ENCODE peak calls at places on chromosomes 6 and 20, in four cellular contexts. U, Y, T and M are unnamed samples.

GRCh38 chr6:89859744-89860143 is 30.1 kb downstream of the CASP8AP2 start:
- DNase-seq in T (no peak), U (no peak), Y (no peak), M (no peak)

GRCh38 chr6:63807056-63807455 is 171.5 kb downstream of the PHF3 start:
- DNase-seq in U (no peak), Y (no peak), T (no peak), M (no peak)

GRCh38 chr6:124867126-124867525 is 95.1 kb upstream of the RNF217 start:
- DNase-seq in T (no peak), Y (no peak), U (no peak), M (no peak)

GRCh38 chr6:137341721-137342195 is 122.6 kb upstream of the IFNGR1 start:
- DNase-seq in Y (no peak), U (no peak), T (no peak), M (no peak)

GRCh38 chr6:155158044-155158843 is 105.6 kb upstream of the CLDN20 start:
- DNase-seq in Y (no peak), T (no peak), U (no peak), M (no peak)

GRCh38 chr6:125598422-125598821 is 151.0 kb upstream of the HEY2 start:
- DNase-seq in T (no peak), Y (peak), U (peak), M (no peak)

GRCh38 chr20:55540013-55540412 is 465.3 kb downstream of the CBLN4 start:
- DNase-seq in U (no peak), T (no peak), Y (no peak), M (no peak)

GRCh38 chr20:20084296-20084752 is 32.0 kb downstream of the CFAP61 start:
- DNase-seq in T (peak), U (no peak), Y (no peak), M (no peak)

GRCh38 chr20:59222239-59222981 is 58.8 kb downstream of the ZNF831 start:
- DNase-seq in T (peak), Y (peak), U (peak), M (peak)

GRCh38 chr6:13099771-13100170 is 228.6 kb downstream of the TBC1D7 start:
- DNase-seq in U (no peak), Y (no peak), T (no peak), M (no peak)

GRCh38 chr6:72855471-72855870 is 233.6 kb downstream of the KCNQ5 start:
- DNase-seq in Y (no peak), U (no peak), T (no peak), M (no peak)

GRCh38 chr6:130598021-130598989 is 228.9 kb upstream of the SMLR1 start:
- DNase-seq in Y (no peak), T (no peak), U (no peak), M (no peak)

GRCh38 chr20:36777152-36777551 is 3.6 kb upstream of the DSN1 start:
- DNase-seq in Y (no peak), U (peak), T (no peak), M (no peak)

GRCh38 chr20:36773548-36774242 is at the start of gene DSN1:
- DNase-seq in Y (peak), U (peak), T (peak), M (peak)

GRCh38 chr20:36775196-36775595 is 1.6 kb upstream of the DSN1 start:
- DNase-seq in T (no peak), Y (no peak), U (no peak), M (peak)

GRCh38 chr20:36777576-36777975 is 4.0 kb upstream of the DSN1 start:
- DNase-seq in T (no peak), Y (no peak), U (no peak), M (no peak)

GRCh38 chr20:36775826-36776225 is 2.3 kb upstream of the DSN1 start:
- DNase-seq in U (no peak), T (no peak), Y (no peak), M (no peak)
- TF ChIP-seq CTCF in U (no peak), T (no peak), Y (no peak), M (no peak)

GRCh38 chr6:143271024-143271423 is 179.5 kb downstream of the ADAT2 start:
- DNase-seq in U (no peak), Y (no peak), T (no peak), M (no peak)
- TF ChIP-seq POLR2AphosphoS5 in U (no peak), Y (no peak), T (peak), M (no peak)

DNA sequence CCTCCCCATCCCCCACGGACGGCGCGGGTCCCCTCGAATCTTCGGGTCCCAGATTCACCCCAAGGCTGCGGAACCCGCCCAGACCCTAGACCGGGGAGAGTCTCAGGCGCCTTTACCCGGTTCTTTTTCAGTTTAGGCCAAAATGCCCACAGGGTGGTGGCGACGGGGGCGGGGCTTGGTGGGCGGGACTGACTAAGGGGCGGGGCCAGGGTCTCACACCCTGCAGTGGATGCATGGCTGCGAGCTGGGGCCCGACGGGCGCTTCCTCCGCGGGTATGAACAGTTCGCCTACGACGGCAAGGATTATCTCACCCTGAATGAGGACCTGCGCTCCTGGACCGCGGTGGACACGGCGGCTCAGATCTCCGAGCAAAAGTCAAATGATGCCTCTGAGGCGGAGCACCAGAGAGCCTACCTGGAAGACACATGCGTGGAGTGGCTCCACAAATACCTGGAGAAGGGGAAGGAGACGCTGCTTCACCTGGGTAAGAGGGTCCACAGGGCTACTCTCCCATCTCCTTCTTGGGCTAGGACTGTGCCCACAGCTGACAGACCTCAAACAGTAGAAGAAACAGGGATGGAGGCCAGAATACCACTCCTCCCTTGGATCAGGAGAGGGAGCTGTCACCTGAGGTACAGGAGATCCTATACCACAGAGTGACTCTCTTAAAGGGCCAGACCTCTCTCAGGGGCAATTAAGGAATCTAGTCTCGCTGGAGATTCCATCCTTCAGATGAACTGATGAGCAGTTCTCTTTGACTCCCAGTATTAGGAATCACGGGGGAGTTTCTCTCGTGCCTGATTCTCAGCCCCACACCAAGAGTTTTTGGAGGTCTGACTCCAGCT is 945 bp downstream of the HLA-E start:
- DNase-seq in U (peak), Y (peak), T (peak), M (peak)
- TF ChIP-seq POLR2A in U (no peak), Y (no peak), T (no peak), M (peak)

DNA sequence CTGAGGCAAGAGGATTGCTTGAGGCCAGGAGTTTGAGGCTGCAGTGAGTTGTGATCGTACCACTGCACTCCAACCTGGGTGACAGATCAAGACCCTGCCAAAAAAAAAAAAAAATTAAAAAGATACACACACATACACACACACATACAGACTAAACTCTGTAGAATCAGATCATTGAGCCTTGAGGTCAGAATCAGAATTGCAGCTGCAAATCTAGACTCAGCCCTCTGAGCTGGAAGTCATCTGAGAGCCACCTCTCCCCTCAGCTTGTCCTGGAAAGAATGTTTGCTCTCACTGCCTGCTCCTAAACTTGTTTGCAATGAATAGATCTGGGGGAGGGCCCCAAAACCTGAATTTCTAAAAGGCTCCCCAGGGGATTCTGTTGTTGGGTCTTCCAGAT is 41.4 kb upstream of the ANGPT4 start:
- DNase-seq in Y (no peak), T (no peak), U (no peak), M (no peak)
- TF ChIP-seq CTCF in Y (no peak), T (no peak), U (no peak), M (no peak)

DNA sequence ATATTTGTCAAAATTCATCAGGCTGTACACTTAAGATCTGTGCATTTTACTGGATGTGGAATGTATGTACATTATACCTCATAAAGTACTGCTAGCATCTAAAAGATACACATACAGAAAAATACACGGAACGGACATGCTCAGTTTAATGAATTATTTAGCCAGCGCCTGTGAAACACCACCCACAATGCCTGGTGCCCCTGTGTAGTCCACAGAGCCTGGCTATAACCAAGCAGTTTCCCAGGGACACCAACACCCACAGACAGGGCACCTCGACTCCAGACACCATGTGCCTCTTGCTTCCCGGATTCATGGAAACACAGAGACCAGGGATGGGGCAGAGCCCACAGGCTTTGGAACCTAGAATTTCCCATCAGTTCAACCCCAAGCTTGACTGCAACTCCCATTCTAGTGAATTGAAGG is 17.4 kb upstream of the ARMC12 start:
- DNase-seq in T (no peak), Y (no peak), U (no peak), M (no peak)
- TF ChIP-seq POLR2AphosphoS5 in T (no peak), Y (no peak), U (no peak), M (no peak)